ENCODE peak calls at places on chromosomes 1 and 21, in six cellular contexts. One of them, this sample, is unnamed.

GRCh38 chr1:53740621-53741105 is 1.7 kb upstream of the GLIS1 start:
- DNase-seq in GM12891: no peak
- DNase-seq in HepG2: peak
- DNase-seq in suprapubic skin: no peak
- DNase-seq in stomach: no peak
- DNase-seq in H1: no peak
- DNase-seq in this sample: no peak

GRCh38 chr1:57447551-57447950 is 23.7 kb upstream of the DAB1 start:
- DNase-seq in H1: no peak
- DNase-seq in GM12891: no peak
- DNase-seq in HepG2: no peak
- DNase-seq in stomach: no peak
- DNase-seq in suprapubic skin: no peak
- DNase-seq in this sample: no peak

GRCh38 chr1:233233508-233234040 is 62.0 kb downstream of the PCNX2 start:
- DNase-seq in GM12891: no peak
- DNase-seq in H1: no peak
- DNase-seq in HepG2: no peak
- DNase-seq in stomach: no peak
- DNase-seq in suprapubic skin: no peak
- DNase-seq in this sample: no peak

GRCh38 chr21:28445081-28445830 is 547.4 kb downstream of the LTN1 start:
- DNase-seq in H1: no peak
- DNase-seq in HepG2: no peak
- DNase-seq in suprapubic skin: no peak
- DNase-seq in GM12891: no peak
- DNase-seq in stomach: no peak
- DNase-seq in this sample: no peak

GRCh38 chr1:19344372-19344810 is 32.3 kb downstream of the SLC66A1 start:
- DNase-seq in stomach: peak
- DNase-seq in H1: peak
- DNase-seq in GM12891: peak
- DNase-seq in suprapubic skin: no peak
- DNase-seq in HepG2: peak
- DNase-seq in this sample: peak

GRCh38 chr1:248838357-248839167 is 538 bp downstream of the ZNF672 start:
- DNase-seq in GM12891: peak
- DNase-seq in stomach: peak
- DNase-seq in H1: peak
- DNase-seq in HepG2: peak
- DNase-seq in suprapubic skin: peak
- DNase-seq in this sample: peak

GRCh38 chr1:62800825-62801306 is 16.9 kb downstream of the ATG4C start:
- DNase-seq in stomach: no peak
- DNase-seq in GM12891: peak
- DNase-seq in HepG2: no peak
- DNase-seq in suprapubic skin: no peak
- DNase-seq in H1: no peak
- DNase-seq in this sample: peak

GRCh38 chr1:20426923-20427322 is 59.1 kb downstream of the CAMK2N1 start:
- DNase-seq in H1: no peak
- DNase-seq in suprapubic skin: peak
- DNase-seq in GM12891: no peak
- DNase-seq in stomach: no peak
- DNase-seq in HepG2: peak
- DNase-seq in this sample: no peak

GRCh38 chr1:33899746-33900145 is 35.9 kb downstream of the HMGB4 start:
- DNase-seq in GM12891: no peak
- DNase-seq in H1: no peak
- DNase-seq in HepG2: no peak
- DNase-seq in suprapubic skin: no peak
- DNase-seq in stomach: no peak
- DNase-seq in this sample: no peak

GRCh38 chr1:97254731-97255463 is 533.3 kb downstream of the PTBP2 start:
- DNase-seq in HepG2: no peak
- DNase-seq in suprapubic skin: no peak
- DNase-seq in GM12891: no peak
- DNase-seq in H1: no peak
- DNase-seq in stomach: no peak
- DNase-seq in this sample: no peak

GRCh38 chr1:1171551-1172340 is 1.9 kb upstream of the TTLL10 start:
- DNase-seq in GM12891: no peak
- DNase-seq in stomach: no peak
- DNase-seq in suprapubic skin: no peak
- DNase-seq in H1: no peak
- DNase-seq in HepG2: no peak
- DNase-seq in this sample: no peak

GRCh38 chr1:225694151-225694603 is 41.3 kb upstream of the ENAH start:
- DNase-seq in stomach: peak
- DNase-seq in suprapubic skin: no peak
- DNase-seq in GM12891: no peak
- DNase-seq in HepG2: peak
- DNase-seq in H1: no peak
- DNase-seq in this sample: no peak

GRCh38 chr1:182120411-182121258 is 59.1 kb upstream of the ZNF648 start:
- DNase-seq in suprapubic skin: no peak
- DNase-seq in H1: no peak
- DNase-seq in GM12891: no peak
- DNase-seq in stomach: peak
- DNase-seq in HepG2: peak
- DNase-seq in this sample: no peak
- TF ChIP-seq POLR2AphosphoS5 in suprapubic skin: no peak
- TF ChIP-seq POLR2AphosphoS5 in H1: no peak
- TF ChIP-seq POLR2AphosphoS5 in GM12891: no peak
- TF ChIP-seq POLR2AphosphoS5 in stomach: peak
- TF ChIP-seq POLR2AphosphoS5 in HepG2: no peak
- TF ChIP-seq POLR2AphosphoS5 in this sample: no peak

GRCh38 chr1:176222196-176222595 is 15.1 kb upstream of the COP1 start:
- DNase-seq in stomach: no peak
- DNase-seq in suprapubic skin: no peak
- DNase-seq in H1: no peak
- DNase-seq in HepG2: no peak
- DNase-seq in GM12891: no peak
- DNase-seq in this sample: no peak

GRCh38 chr1:176216031-176216430 is 8.9 kb upstream of the COP1 start:
- DNase-seq in H1: no peak
- DNase-seq in suprapubic skin: no peak
- DNase-seq in stomach: no peak
- DNase-seq in GM12891: no peak
- DNase-seq in HepG2: no peak
- DNase-seq in this sample: no peak

GRCh38 chr1:176225485-176225884 is 18.4 kb upstream of the COP1 start:
- DNase-seq in GM12891: no peak
- DNase-seq in stomach: no peak
- DNase-seq in H1: no peak
- DNase-seq in HepG2: no peak
- DNase-seq in suprapubic skin: no peak
- DNase-seq in this sample: no peak

GRCh38 chr1:176217461-176218099 is 10.5 kb upstream of the COP1 start:
- DNase-seq in GM12891: no peak
- DNase-seq in HepG2: no peak
- DNase-seq in stomach: no peak
- DNase-seq in suprapubic skin: no peak
- DNase-seq in H1: no peak
- DNase-seq in this sample: no peak

DNA sequence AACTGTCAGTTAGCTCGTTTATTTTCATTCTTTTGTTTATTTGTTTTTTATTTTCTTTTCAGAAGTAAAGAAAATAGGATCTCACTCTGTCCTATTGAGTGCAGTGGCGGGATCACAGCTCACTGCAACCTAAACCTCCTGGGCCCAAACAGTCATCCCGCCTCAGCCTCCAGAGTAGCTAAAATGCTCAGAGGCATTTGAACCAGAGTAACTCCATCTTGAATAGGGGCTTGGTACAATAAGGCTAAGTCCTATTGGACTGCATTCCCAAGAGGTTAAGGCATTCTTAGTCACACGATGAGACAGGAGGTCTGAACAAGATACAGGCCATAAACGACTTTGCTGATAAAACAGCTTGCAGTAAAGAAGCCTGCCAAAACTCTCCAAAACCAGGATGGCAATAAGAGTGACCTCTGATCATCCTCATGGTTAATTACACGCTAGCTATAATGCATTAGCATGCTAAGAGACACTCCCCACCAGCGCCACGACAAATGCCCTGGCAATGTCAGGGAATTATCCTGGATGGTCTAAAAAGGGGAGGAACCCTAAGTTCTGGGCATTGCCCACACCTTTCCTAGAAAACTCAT is 13.1 kb upstream of the COP1 start:
- DNase-seq in HepG2: no peak
- DNase-seq in GM12891: no peak
- DNase-seq in stomach: no peak
- DNase-seq in suprapubic skin: no peak
- DNase-seq in H1: no peak
- DNase-seq in this sample: no peak
- TF ChIP-seq POLR2A in HepG2: no peak
- TF ChIP-seq POLR2A in GM12891: no peak
- TF ChIP-seq POLR2A in stomach: no peak
- TF ChIP-seq POLR2A in suprapubic skin: no peak
- TF ChIP-seq POLR2A in H1: no peak
- TF ChIP-seq POLR2A in this sample: no peak

DNA sequence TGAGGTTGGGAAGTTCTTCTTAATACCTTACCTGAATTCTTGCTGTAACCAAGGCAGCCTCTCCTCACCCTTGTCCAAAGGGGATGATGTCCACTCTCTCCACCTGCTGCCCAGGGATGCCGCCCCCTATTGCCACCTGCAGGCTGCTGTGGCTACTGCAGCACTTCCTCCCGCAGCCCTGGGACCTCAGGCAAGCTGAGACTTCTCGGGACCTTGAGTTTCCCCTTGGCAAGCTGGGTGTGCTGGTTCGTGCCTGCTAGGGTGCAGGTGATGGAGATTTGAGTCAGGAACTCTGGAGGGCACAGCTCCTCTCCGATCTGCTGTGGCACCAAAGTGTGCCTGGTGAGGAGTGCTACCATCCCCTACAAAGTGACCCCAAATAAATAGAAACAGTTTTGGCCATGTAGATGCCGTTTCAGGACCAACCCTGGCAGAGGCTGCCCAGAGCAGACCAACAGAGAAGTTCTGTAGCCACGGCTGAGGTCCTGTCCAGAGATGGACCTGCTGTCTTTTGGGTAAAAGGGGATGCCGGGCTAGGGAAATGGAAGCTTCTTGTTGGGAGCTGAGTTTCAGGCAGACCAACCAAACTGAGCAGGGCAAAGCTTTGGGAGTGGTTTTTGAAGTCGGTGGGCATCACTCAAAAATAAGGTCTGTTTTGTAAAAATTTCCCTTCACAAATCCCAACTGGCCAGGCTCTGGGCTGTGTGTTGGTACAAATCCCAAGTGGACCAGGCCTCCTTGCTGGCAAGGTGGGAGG is 31.7 kb downstream of the RUNX3 start:
- DNase-seq in suprapubic skin: peak
- DNase-seq in GM12891: peak
- DNase-seq in stomach: peak
- DNase-seq in HepG2: no peak
- DNase-seq in H1: peak
- DNase-seq in this sample: peak
- TF ChIP-seq POLR2AphosphoS5 in suprapubic skin: no peak
- TF ChIP-seq POLR2AphosphoS5 in GM12891: peak
- TF ChIP-seq POLR2AphosphoS5 in stomach: no peak
- TF ChIP-seq POLR2AphosphoS5 in HepG2: no peak
- TF ChIP-seq POLR2AphosphoS5 in H1: no peak
- TF ChIP-seq POLR2AphosphoS5 in this sample: no peak

GRCh38 chr1:177282976-177283375 is 112.2 kb downstream of the BRINP2 start:
- DNase-seq in H1: no peak
- DNase-seq in GM12891: no peak
- DNase-seq in HepG2: no peak
- DNase-seq in suprapubic skin: no peak
- DNase-seq in stomach: no peak
- DNase-seq in this sample: no peak
- TF ChIP-seq POLR2A in H1: no peak
- TF ChIP-seq POLR2A in GM12891: no peak
- TF ChIP-seq POLR2A in HepG2: no peak
- TF ChIP-seq POLR2A in suprapubic skin: no peak
- TF ChIP-seq POLR2A in stomach: no peak
- TF ChIP-seq POLR2A in this sample: no peak

GRCh38 chr1:183318433-183318832 is 99.7 kb downstream of the NMNAT2 start:
- DNase-seq in stomach: peak
- DNase-seq in H1: no peak
- DNase-seq in HepG2: peak
- DNase-seq in GM12891: no peak
- DNase-seq in suprapubic skin: peak
- DNase-seq in this sample: peak
- TF ChIP-seq POLR2AphosphoS5 in stomach: peak
- TF ChIP-seq POLR2AphosphoS5 in H1: no peak
- TF ChIP-seq POLR2AphosphoS5 in HepG2: no peak
- TF ChIP-seq POLR2AphosphoS5 in GM12891: no peak
- TF ChIP-seq POLR2AphosphoS5 in suprapubic skin: no peak
- TF ChIP-seq POLR2AphosphoS5 in this sample: no peak

DNA sequence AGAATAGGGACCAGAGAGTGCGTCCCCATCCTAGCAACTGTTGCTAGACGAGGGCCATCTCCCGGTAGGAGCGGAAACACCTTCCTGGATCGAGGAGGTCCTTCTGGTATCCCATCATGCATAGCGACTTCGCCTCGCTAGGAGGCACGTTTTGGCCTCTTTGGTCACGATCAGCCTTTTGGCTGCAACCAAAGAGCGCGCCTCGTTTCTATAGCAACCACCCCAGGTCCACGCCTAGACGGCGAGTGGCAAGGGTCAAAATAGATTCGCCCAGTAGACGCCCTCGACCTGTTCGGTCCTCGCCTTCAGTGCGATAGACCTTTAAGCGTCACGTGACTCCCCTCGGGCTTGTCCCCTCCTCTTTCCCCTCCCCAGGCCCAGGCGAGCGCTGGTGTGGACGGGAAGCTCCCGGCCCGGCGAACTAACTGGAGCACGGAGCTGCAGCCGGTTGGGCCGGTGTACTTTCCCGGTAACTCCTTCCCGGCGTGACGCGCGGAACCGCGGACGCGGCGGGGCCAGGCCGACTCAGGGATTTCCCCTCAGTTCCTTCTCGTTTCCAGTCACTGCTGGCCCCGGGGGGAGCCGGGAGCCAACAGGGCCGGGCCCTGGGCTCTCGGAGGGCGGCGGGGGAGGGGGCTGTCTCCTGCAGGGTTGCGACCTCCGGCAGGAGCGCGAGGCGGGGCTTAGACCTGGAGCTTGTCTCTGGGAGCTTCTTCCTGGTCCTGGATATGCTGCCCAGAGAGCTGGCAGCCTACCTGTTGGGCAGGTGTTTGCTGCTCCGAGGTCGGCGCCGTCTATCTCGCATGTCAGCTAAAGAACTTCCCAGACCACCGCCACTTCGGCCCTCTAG is at the start of gene DNAJC16:
- DNase-seq in GM12891: peak
- DNase-seq in H1: peak
- DNase-seq in stomach: peak
- DNase-seq in suprapubic skin: peak
- DNase-seq in HepG2: peak
- DNase-seq in this sample: peak
- TF ChIP-seq POLR2A in GM12891: peak
- TF ChIP-seq POLR2A in H1: peak
- TF ChIP-seq POLR2A in stomach: no peak
- TF ChIP-seq POLR2A in suprapubic skin: peak
- TF ChIP-seq POLR2A in HepG2: peak
- TF ChIP-seq POLR2A in this sample: peak